ENCODE peak calls at places on chromosomes 16 and 17, in six cellular contexts. Q, M, U, E, J and C are unnamed samples.

GRCh38 chr16:8845699-8846298 is 23.0 kb downstream of the CARHSP1 start:
- DNase-seq in M (no peak), U (no peak), E (no peak), J (no peak), Q (no peak), C (no peak)

GRCh38 chr16:58755989-58756649 is 22.0 kb upstream of the GOT2 start:
- DNase-seq in U (peak), Q (peak), E (peak), J (peak), M (peak), C (peak)

GRCh38 chr17:2965621-2966275 is 97.7 kb downstream of the OR1D5 start:
- DNase-seq in J (peak), M (peak), U (no peak), Q (no peak), E (peak), C (no peak)

GRCh38 chr17:70929226-70929625 is 759.9 kb downstream of the KCNJ2 start:
- DNase-seq in U (no peak), Q (no peak), J (no peak), E (no peak), M (no peak), C (no peak)

GRCh38 chr17:71486171-71486740 is 634.6 kb upstream of the SOX9 start:
- DNase-seq in M (no peak), E (no peak), Q (no peak), J (no peak), U (no peak), C (no peak)

GRCh38 chr17:36183001-36183810 is 6.8 kb upstream of the TBC1D3B start:
- DNase-seq in M (peak), U (no peak), J (peak), E (peak), Q (peak), C (peak)

GRCh38 chr17:50676065-50676975 is 31.4 kb downstream of the ANKRD40 start:
- DNase-seq in U (no peak), J (no peak), E (no peak), M (no peak), Q (no peak), C (no peak)

GRCh38 chr17:68087851-68088250 is 52.3 kb downstream of the KPNA2 start:
- DNase-seq in Q (no peak), J (no peak), M (no peak), E (no peak), U (no peak), C (no peak)

GRCh38 chr17:13352747-13353415 is 248.8 kb downstream of the HS3ST3A1 start:
- DNase-seq in E (no peak), U (no peak), J (no peak), Q (no peak), M (no peak), C (no peak)

GRCh38 chr17:83183951-83184506 is 104.6 kb downstream of the METRNL start:
- DNase-seq in Q (no peak), J (no peak), M (no peak), E (peak), U (no peak), C (no peak)

GRCh38 chr17:8465381-8466158 is 29.9 kb downstream of the NDEL1 start:
- DNase-seq in M (no peak), Q (no peak), U (no peak), J (no peak), E (no peak), C (no peak)

GRCh38 chr17:77729587-77729986 is 228.9 kb upstream of the TNRC6C start:
- DNase-seq in E (no peak), M (no peak), J (no peak), Q (no peak), U (no peak), C (no peak)

GRCh38 chr16:383326-384020 is 1.7 kb upstream of the PGAP6 start:
- DNase-seq in M (no peak), Q (no peak), E (peak), U (no peak), J (no peak), C (no peak)

DNA sequence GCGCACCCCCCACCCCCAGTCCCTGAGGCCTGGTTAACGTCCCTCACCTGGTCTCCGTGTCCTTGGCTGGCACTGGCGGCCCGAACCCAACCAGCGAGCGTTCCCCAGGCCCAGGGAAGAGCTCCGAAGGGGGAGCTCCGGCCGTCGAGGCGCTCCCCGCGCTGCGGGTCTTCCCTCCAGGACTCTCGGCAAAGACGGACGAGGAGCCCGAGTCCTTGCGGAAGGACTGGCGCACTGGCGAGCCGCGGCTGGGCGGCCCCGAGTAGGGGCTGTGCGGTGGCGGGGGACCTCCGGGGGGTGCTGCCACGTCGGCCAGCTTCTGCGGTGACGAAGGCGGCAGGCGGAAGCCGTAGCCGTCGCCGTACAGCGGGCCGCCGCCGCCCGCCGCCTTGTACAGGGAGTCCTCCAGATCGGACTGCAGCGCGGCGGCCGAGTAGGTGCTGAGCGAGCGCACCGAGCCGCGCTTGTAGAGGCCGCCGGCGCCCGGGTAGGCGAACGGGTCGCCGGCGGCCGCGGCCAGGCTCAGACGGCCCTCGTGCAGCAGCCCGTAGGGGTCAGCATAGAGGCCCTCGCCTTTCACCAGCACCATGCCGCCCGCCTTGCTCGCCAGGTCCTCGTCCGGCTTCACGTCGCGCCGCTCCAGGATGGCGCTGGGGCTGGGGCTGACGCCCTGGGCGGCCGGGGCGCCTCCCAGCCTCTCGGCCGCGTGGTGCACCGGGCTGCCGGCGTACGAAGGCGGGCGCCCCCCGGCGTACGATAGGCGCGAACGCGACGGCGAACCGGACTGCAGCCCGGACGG is 44.1 kb downstream of the SRCIN1 start:
- DNase-seq in E (no peak), J (no peak), M (no peak), U (no peak), Q (no peak), C (no peak)
- TF ChIP-seq CTCF in E (no peak), J (no peak), M (no peak), U (no peak), Q (no peak), C (no peak)

GRCh38 chr17:82063424-82064415 is 1.9 kb downstream of the DUS1L start:
- DNase-seq in J (no peak), U (no peak), E (no peak), M (no peak), Q (no peak), C (no peak)
- TF ChIP-seq CTCF in J (no peak), U (no peak), E (no peak), M (no peak), Q (no peak), C (no peak)

GRCh38 chr17:62965149-62965648 is 836 bp upstream of the TANC2 start:
- DNase-seq in U (no peak), J (no peak), E (no peak), M (no peak), Q (no peak), C (no peak)

GRCh38 chr17:62965649-62966425 is at the start of gene TANC2:
- DNase-seq in E (peak), U (peak), M (peak), J (peak), Q (peak), C (peak)

GRCh38 chr17:62968445-62968923 is 2.4 kb downstream of the TANC2 start:
- DNase-seq in M (peak), E (peak), Q (no peak), U (no peak), J (peak), C (peak)

GRCh38 chr17:62967111-62967449 is 1.0 kb downstream of the TANC2 start:
- DNase-seq in M (no peak), Q (no peak), E (no peak), J (no peak), U (no peak), C (no peak)

GRCh38 chr17:62966426-62967110 is 533 bp downstream of the TANC2 start:
- DNase-seq in E (peak), J (peak), M (no peak), Q (peak), U (no peak), C (no peak)
- TF ChIP-seq CTCF in E (no peak), J (no peak), M (no peak), Q (no peak), U (no peak), C (no peak)

DNA sequence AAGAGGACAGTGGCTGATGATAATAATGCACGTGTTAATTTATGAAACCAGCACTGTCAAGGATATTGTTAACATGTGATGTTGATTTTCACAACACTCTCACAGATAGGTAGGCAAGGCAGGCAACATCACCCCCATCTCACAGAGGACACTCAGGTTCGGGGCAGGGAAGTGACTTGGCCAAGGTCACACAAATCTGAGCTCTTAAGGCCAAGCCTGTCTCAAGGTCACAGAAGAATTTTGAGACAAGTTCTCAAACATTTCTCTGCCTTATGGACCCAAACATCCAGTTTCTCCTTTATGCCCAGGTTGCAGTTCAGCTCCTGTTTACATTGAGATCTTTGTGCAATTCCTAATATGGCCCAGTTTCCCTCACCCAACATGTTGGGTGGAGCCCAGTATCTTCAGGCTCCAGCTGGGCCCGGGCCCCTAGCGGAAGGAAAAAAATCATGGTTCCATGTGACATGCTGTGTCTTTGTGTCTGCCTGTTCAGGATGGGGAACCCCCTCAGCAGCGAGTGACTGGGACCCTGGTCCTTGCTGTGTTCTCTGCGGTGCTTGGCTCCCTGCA is 1.3 kb downstream of the SLC2A4 start:
- DNase-seq in M (no peak), E (no peak), U (peak), Q (no peak), J (no peak), C (no peak)
- TF ChIP-seq CTCF in M (no peak), E (no peak), U (no peak), Q (peak), J (no peak), C (no peak)

DNA sequence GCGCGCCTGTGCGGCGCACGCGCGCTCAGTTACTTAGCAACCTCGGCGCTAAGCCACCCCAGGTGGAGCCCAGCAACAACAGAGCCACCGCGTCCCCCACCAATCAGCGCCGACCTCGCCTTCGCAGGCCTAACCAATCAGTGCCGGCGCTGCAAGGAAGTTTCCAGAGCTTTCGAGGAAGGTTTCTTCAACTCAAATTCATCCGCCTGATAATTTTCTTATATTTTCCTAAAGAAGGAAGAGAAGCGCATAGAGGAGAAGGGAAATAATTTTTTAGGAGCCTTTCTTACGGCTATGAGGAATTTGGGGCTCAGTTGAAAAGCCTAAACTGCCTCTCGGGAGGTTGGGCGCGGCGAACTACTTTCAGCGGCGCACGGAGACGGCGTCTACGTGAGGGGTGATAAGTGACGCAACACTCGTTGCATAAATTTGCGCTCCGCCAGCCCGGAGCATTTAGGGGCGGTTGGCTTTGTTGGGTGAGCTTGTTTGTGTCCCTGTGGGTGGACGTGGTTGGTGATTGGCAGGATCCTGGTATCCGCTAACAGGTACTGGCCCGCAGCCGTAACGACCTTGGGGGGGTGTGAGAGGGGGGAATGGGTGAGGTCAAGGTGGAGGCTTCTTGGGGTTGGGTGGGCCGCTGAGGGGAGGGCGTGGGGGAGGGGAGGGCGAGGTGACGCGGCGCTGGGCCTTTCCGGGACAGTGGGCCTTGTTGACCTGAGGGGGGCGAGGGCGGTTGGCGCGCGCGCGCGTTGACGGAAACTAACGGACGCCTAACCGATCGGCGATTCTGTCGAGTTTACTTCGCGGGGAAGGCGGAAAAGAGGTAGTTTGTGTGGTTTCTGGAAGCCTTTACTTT is at the start of gene UBB:
- DNase-seq in U (peak), E (peak), M (peak), Q (peak), J (peak), C (peak)
- TF ChIP-seq CTCF in U (no peak), E (no peak), M (peak), Q (no peak), J (no peak), C (no peak)